ENCODE peak calls at places on chromosome 16, in seven cellular contexts. One of them, this sample, is unnamed.
A peak's percentile ranks its signal among the peaks of the same experiment; 100 is the strongest.

GRCh38 chr16:5416013-5416412 is 318.4 kb upstream of the EEF2KMT start:
- DNase-seq in lower lobe of right lung: no peak
- DNase-seq in CD8-positive, alpha-beta T cell: no peak
- DNase-seq in nephron progenitor cell: no peak
- DNase-seq in brain microvascular endothelial cell: no peak
- DNase-seq in HCT116: no peak
- DNase-seq in AG10803: no peak
- DNase-seq in this sample: no peak

GRCh38 chr16:4426021-4426684 is 485 bp downstream of the DNAJA3 start:
- DNase-seq in brain microvascular endothelial cell: no peak
- DNase-seq in CD8-positive, alpha-beta T cell: no peak
- DNase-seq in HCT116: no peak
- DNase-seq in AG10803: no peak
- DNase-seq in nephron progenitor cell: peak; percentile 51
- DNase-seq in lower lobe of right lung: no peak
- DNase-seq in this sample: no peak

GRCh38 chr16:31528726-31529397 is 1.2 kb downstream of the AHSP start:
- DNase-seq in nephron progenitor cell: no peak
- DNase-seq in CD8-positive, alpha-beta T cell: no peak
- DNase-seq in lower lobe of right lung: no peak
- DNase-seq in brain microvascular endothelial cell: no peak
- DNase-seq in HCT116: no peak
- DNase-seq in AG10803: peak; percentile 68
- DNase-seq in this sample: no peak

GRCh38 chr16:2001456-2002355 is 7.9 kb downstream of the ZNF598 start:
- DNase-seq in CD8-positive, alpha-beta T cell: no peak
- DNase-seq in lower lobe of right lung: no peak
- DNase-seq in HCT116: no peak
- DNase-seq in brain microvascular endothelial cell: no peak
- DNase-seq in AG10803: no peak
- DNase-seq in nephron progenitor cell: no peak
- DNase-seq in this sample: no peak

GRCh38 chr16:49608801-49609200 is 235.2 kb downstream of the C16orf78 start:
- DNase-seq in AG10803: peak; percentile 45
- DNase-seq in HCT116: peak; percentile 24
- DNase-seq in lower lobe of right lung: no peak
- DNase-seq in nephron progenitor cell: no peak
- DNase-seq in CD8-positive, alpha-beta T cell: no peak
- DNase-seq in brain microvascular endothelial cell: peak; percentile 48
- DNase-seq in this sample: no peak

GRCh38 chr16:83606486-83607030 is 201.2 kb upstream of the HSBP1 start:
- DNase-seq in AG10803: no peak
- DNase-seq in HCT116: peak; percentile 12
- DNase-seq in lower lobe of right lung: no peak
- DNase-seq in brain microvascular endothelial cell: no peak
- DNase-seq in CD8-positive, alpha-beta T cell: no peak
- DNase-seq in nephron progenitor cell: no peak
- DNase-seq in this sample: no peak

GRCh38 chr16:4338125-4338582 is 13.0 kb downstream of the PAM16 start:
- DNase-seq in CD8-positive, alpha-beta T cell: no peak
- DNase-seq in lower lobe of right lung: no peak
- DNase-seq in nephron progenitor cell: no peak
- DNase-seq in brain microvascular endothelial cell: no peak
- DNase-seq in HCT116: no peak
- DNase-seq in AG10803: no peak
- DNase-seq in this sample: no peak

GRCh38 chr16:64892843-64893242 is 229.0 kb downstream of the CDH11 start:
- DNase-seq in HCT116: no peak
- DNase-seq in lower lobe of right lung: no peak
- DNase-seq in CD8-positive, alpha-beta T cell: no peak
- DNase-seq in nephron progenitor cell: no peak
- DNase-seq in AG10803: peak; percentile 95
- DNase-seq in brain microvascular endothelial cell: peak; percentile 91
- DNase-seq in this sample: no peak

GRCh38 chr16:24178496-24178895 is 77.6 kb upstream of the CACNG3 start:
- DNase-seq in lower lobe of right lung: no peak
- DNase-seq in nephron progenitor cell: peak; percentile 82
- DNase-seq in brain microvascular endothelial cell: no peak
- DNase-seq in HCT116: no peak
- DNase-seq in AG10803: no peak
- DNase-seq in CD8-positive, alpha-beta T cell: no peak
- DNase-seq in this sample: peak; percentile 36

GRCh38 chr16:68445458-68445857 is 2.9 kb downstream of the SMPD3 start:
- DNase-seq in AG10803: no peak
- DNase-seq in HCT116: peak; percentile 43
- DNase-seq in lower lobe of right lung: no peak
- DNase-seq in nephron progenitor cell: peak; percentile 71
- DNase-seq in brain microvascular endothelial cell: peak; percentile 25
- DNase-seq in CD8-positive, alpha-beta T cell: no peak
- DNase-seq in this sample: peak; percentile 64

GRCh38 chr16:85686912-85687591 is 1.7 kb downstream of the GINS2 start:
- DNase-seq in HCT116: no peak
- DNase-seq in brain microvascular endothelial cell: no peak
- DNase-seq in AG10803: no peak
- DNase-seq in CD8-positive, alpha-beta T cell: no peak
- DNase-seq in lower lobe of right lung: peak; percentile 15
- DNase-seq in nephron progenitor cell: no peak
- DNase-seq in this sample: no peak

GRCh38 chr16:74320707-74321106 is 24.1 kb downstream of the PSMD7 start:
- DNase-seq in brain microvascular endothelial cell: no peak
- DNase-seq in nephron progenitor cell: no peak
- DNase-seq in CD8-positive, alpha-beta T cell: no peak
- DNase-seq in lower lobe of right lung: no peak
- DNase-seq in HCT116: no peak
- DNase-seq in AG10803: no peak
- DNase-seq in this sample: no peak

GRCh38 chr16:72597938-72598337 is 426.0 kb upstream of the PMFBP1 start:
- DNase-seq in AG10803: no peak
- DNase-seq in brain microvascular endothelial cell: no peak
- DNase-seq in CD8-positive, alpha-beta T cell: no peak
- DNase-seq in lower lobe of right lung: no peak
- DNase-seq in HCT116: no peak
- DNase-seq in nephron progenitor cell: no peak
- DNase-seq in this sample: no peak

GRCh38 chr16:12584488-12585233 is 219.0 kb downstream of the CPPED1 start:
- DNase-seq in HCT116: no peak
- DNase-seq in AG10803: no peak
- DNase-seq in nephron progenitor cell: no peak
- DNase-seq in CD8-positive, alpha-beta T cell: no peak
- DNase-seq in brain microvascular endothelial cell: no peak
- DNase-seq in lower lobe of right lung: no peak
- DNase-seq in this sample: no peak

GRCh38 chr16:4682616-4683254 is 10.6 kb upstream of the NUDT16L1 start:
- DNase-seq in CD8-positive, alpha-beta T cell: no peak
- DNase-seq in HCT116: no peak
- DNase-seq in AG10803: no peak
- DNase-seq in nephron progenitor cell: peak; percentile 77
- DNase-seq in lower lobe of right lung: peak; percentile 76
- DNase-seq in brain microvascular endothelial cell: peak; percentile 14
- DNase-seq in this sample: peak; percentile 48

GRCh38 chr16:13621639-13622038 is 298.3 kb upstream of the ERCC4 start:
- DNase-seq in AG10803: no peak
- DNase-seq in CD8-positive, alpha-beta T cell: no peak
- DNase-seq in HCT116: no peak
- DNase-seq in nephron progenitor cell: no peak
- DNase-seq in lower lobe of right lung: no peak
- DNase-seq in brain microvascular endothelial cell: no peak
- DNase-seq in this sample: no peak

GRCh38 chr16:69566437-69567030 is 768 bp downstream of the NFAT5 start:
- DNase-seq in lower lobe of right lung: peak; percentile 68
- DNase-seq in nephron progenitor cell: peak; percentile 61
- DNase-seq in HCT116: no peak
- DNase-seq in AG10803: peak; percentile 72
- DNase-seq in CD8-positive, alpha-beta T cell: no peak
- DNase-seq in brain microvascular endothelial cell: peak; percentile 44
- DNase-seq in this sample: peak; percentile 24

GRCh38 chr16:50445603-50446250 is 76.9 kb upstream of the BRD7 start:
- DNase-seq in AG10803: no peak
- DNase-seq in brain microvascular endothelial cell: no peak
- DNase-seq in lower lobe of right lung: no peak
- DNase-seq in CD8-positive, alpha-beta T cell: no peak
- DNase-seq in HCT116: no peak
- DNase-seq in nephron progenitor cell: no peak
- DNase-seq in this sample: peak; percentile 25

GRCh38 chr16:27759947-27760844 is 210.3 kb downstream of the KATNIP start:
- DNase-seq in HCT116: no peak
- DNase-seq in lower lobe of right lung: peak; percentile 54
- DNase-seq in brain microvascular endothelial cell: no peak
- DNase-seq in nephron progenitor cell: no peak
- DNase-seq in CD8-positive, alpha-beta T cell: no peak
- DNase-seq in AG10803: no peak
- DNase-seq in this sample: no peak

GRCh38 chr16:72367841-72368240 is 195.9 kb upstream of the PMFBP1 start:
- DNase-seq in nephron progenitor cell: no peak
- DNase-seq in brain microvascular endothelial cell: no peak
- DNase-seq in HCT116: no peak
- DNase-seq in lower lobe of right lung: no peak
- DNase-seq in AG10803: peak; percentile 45
- DNase-seq in CD8-positive, alpha-beta T cell: no peak
- DNase-seq in this sample: no peak

GRCh38 chr16:82063456-82064082 is 28.5 kb downstream of the HSD17B2 start:
- DNase-seq in AG10803: peak; percentile 11
- DNase-seq in nephron progenitor cell: no peak
- DNase-seq in brain microvascular endothelial cell: no peak
- DNase-seq in lower lobe of right lung: no peak
- DNase-seq in CD8-positive, alpha-beta T cell: no peak
- DNase-seq in HCT116: no peak
- DNase-seq in this sample: no peak

GRCh38 chr16:46801428-46802049 is 29.4 kb downstream of the C16orf87 start:
- DNase-seq in HCT116: no peak
- DNase-seq in AG10803: peak; percentile 13
- DNase-seq in lower lobe of right lung: no peak
- DNase-seq in CD8-positive, alpha-beta T cell: no peak
- DNase-seq in nephron progenitor cell: no peak
- DNase-seq in brain microvascular endothelial cell: no peak
- DNase-seq in this sample: no peak
- TF ChIP-seq CTCF in HCT116: peak; percentile 43
- TF ChIP-seq CTCF in AG10803: peak; percentile 61
- TF ChIP-seq CTCF in lower lobe of right lung: peak; percentile 33
- TF ChIP-seq CTCF in CD8-positive, alpha-beta T cell: no peak
- TF ChIP-seq CTCF in nephron progenitor cell: peak; percentile 40
- TF ChIP-seq CTCF in brain microvascular endothelial cell: peak; percentile 35
- TF ChIP-seq CTCF in this sample: peak; percentile 69

GRCh38 chr16:80924372-80924978 is 82.2 kb downstream of the CMC2 start:
- DNase-seq in nephron progenitor cell: peak; percentile 64
- DNase-seq in CD8-positive, alpha-beta T cell: no peak
- DNase-seq in AG10803: peak; percentile 65
- DNase-seq in lower lobe of right lung: no peak
- DNase-seq in HCT116: peak; percentile 58
- DNase-seq in brain microvascular endothelial cell: peak; percentile 59
- DNase-seq in this sample: peak; percentile 57
- TF ChIP-seq CTCF in nephron progenitor cell: peak; percentile 55
- TF ChIP-seq CTCF in CD8-positive, alpha-beta T cell: peak; percentile 23
- TF ChIP-seq CTCF in AG10803: peak; percentile 82
- TF ChIP-seq CTCF in lower lobe of right lung: peak; percentile 23
- TF ChIP-seq CTCF in HCT116: peak; percentile 97
- TF ChIP-seq CTCF in brain microvascular endothelial cell: peak; percentile 88
- TF ChIP-seq CTCF in this sample: peak; percentile 55

GRCh38 chr16:46858151-46858550 is 26.0 kb upstream of the GPT2 start:
- DNase-seq in CD8-positive, alpha-beta T cell: no peak
- DNase-seq in AG10803: no peak
- DNase-seq in nephron progenitor cell: no peak
- DNase-seq in lower lobe of right lung: no peak
- DNase-seq in HCT116: no peak
- DNase-seq in brain microvascular endothelial cell: no peak
- DNase-seq in this sample: no peak

GRCh38 chr16:46854846-46855245 is 23.9 kb upstream of the C16orf87 start:
- DNase-seq in brain microvascular endothelial cell: no peak
- DNase-seq in HCT116: no peak
- DNase-seq in nephron progenitor cell: no peak
- DNase-seq in AG10803: no peak
- DNase-seq in CD8-positive, alpha-beta T cell: no peak
- DNase-seq in lower lobe of right lung: no peak
- DNase-seq in this sample: no peak

GRCh38 chr16:46855389-46855788 is 24.4 kb upstream of the C16orf87 start:
- DNase-seq in lower lobe of right lung: no peak
- DNase-seq in AG10803: no peak
- DNase-seq in CD8-positive, alpha-beta T cell: no peak
- DNase-seq in nephron progenitor cell: no peak
- DNase-seq in brain microvascular endothelial cell: no peak
- DNase-seq in HCT116: no peak
- DNase-seq in this sample: no peak

GRCh38 chr16:46859719-46860152 is 24.4 kb upstream of the GPT2 start:
- DNase-seq in AG10803: peak; percentile 69
- DNase-seq in nephron progenitor cell: no peak
- DNase-seq in HCT116: peak; percentile 83
- DNase-seq in lower lobe of right lung: no peak
- DNase-seq in CD8-positive, alpha-beta T cell: no peak
- DNase-seq in brain microvascular endothelial cell: peak; percentile 94
- DNase-seq in this sample: no peak

DNA sequence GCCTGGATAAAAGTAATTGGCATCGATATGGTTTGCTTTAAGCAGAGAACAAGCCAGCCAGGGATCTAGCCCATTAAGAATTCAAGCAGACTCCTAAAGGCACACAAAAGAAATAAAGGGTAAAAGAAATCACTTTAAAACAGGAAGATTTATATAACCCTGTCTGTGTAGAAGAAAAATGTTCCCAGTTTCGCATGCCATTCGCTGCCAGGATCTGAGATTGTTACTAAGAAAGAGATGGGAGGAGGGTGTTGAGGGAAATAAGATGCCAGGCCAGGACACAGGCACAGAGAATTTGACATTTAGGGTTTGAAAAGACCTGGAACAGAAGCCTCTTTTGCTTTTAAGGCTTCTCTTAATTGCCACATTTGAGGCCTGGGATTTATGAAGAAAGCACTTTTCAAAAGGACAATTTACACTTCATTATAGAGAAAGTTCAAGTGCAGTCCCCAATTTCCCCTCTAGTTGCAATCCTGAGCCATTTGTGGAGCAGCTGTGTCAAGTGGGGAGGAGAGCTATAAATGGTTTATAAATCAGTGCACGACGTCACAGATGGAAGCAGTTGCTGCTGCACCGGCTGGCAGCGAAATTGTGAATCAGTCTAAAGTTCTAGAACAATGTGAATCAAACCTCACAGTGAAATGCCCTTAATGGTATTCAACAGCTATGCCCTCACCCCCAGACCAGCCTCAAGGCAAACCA is 26.4 kb upstream of the C16orf87 start:
- DNase-seq in AG10803: peak; percentile 62
- DNase-seq in HCT116: peak; percentile 26
- DNase-seq in CD8-positive, alpha-beta T cell: no peak
- DNase-seq in lower lobe of right lung: no peak
- DNase-seq in nephron progenitor cell: peak; percentile 30
- DNase-seq in brain microvascular endothelial cell: peak; percentile 48
- DNase-seq in this sample: peak; percentile 7
- TF ChIP-seq CTCF in AG10803: peak; percentile 63
- TF ChIP-seq CTCF in HCT116: peak; percentile 30
- TF ChIP-seq CTCF in CD8-positive, alpha-beta T cell: peak; percentile 31
- TF ChIP-seq CTCF in lower lobe of right lung: peak; percentile 27
- TF ChIP-seq CTCF in nephron progenitor cell: peak; percentile 59
- TF ChIP-seq CTCF in brain microvascular endothelial cell: peak; percentile 68
- TF ChIP-seq CTCF in this sample: peak; percentile 57

DNA sequence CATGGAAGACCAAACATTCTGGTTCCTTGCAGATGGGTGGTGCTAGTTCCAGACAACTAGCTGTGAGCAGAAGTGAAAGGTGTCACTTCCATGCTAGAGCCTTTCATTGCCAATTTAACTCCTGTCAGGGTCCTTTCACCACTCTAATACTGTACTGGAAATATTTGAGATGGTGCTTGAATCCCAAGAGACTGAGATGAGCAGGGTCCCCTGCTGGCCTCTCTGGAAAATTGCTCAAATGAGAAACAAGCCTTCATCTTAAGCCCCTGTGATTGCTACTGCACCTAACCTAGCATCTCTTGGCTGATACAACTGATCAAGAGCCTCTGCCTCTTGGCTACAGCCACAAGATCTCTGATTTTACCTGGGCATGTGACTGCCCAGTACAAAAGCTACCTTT is 7.4 kb upstream of the VAC14 start:
- DNase-seq in AG10803: no peak
- DNase-seq in lower lobe of right lung: no peak
- DNase-seq in HCT116: no peak
- DNase-seq in nephron progenitor cell: no peak
- DNase-seq in brain microvascular endothelial cell: no peak
- DNase-seq in CD8-positive, alpha-beta T cell: no peak
- DNase-seq in this sample: no peak
- TF ChIP-seq CTCF in AG10803: no peak
- TF ChIP-seq CTCF in lower lobe of right lung: no peak
- TF ChIP-seq CTCF in HCT116: peak; percentile 48
- TF ChIP-seq CTCF in nephron progenitor cell: no peak
- TF ChIP-seq CTCF in brain microvascular endothelial cell: peak; percentile 62
- TF ChIP-seq CTCF in CD8-positive, alpha-beta T cell: no peak
- TF ChIP-seq CTCF in this sample: peak; percentile 21

This sample was measured in neural crest cell.